ENCODE peak calls at places on chromosomes 13 and 19, in seven cellular contexts. G is Panc1, X is GM23338, D is HCT116, K is SK-N-SH, B is HepG2, N is GM12878. E is an unnamed sample.

GRCh38 chr13:71149498-71150363 is 717.3 kb downstream of the DACH1 start:
- DNase-seq in D (no peak), N (no peak), K (no peak), G (no peak), B (no peak), X (no peak), E (no peak)

GRCh38 chr13:49354719-49355118 is 89.1 kb downstream of the CAB39L start:
- DNase-seq in D (no peak), N (no peak), K (no peak), B (peak), X (no peak), G (no peak), E (no peak)

GRCh38 chr13:73259061-73259908 is 200.5 kb downstream of the KLF5 start:
- DNase-seq in G (no peak), K (no peak), D (no peak), N (no peak), X (no peak), B (no peak), E (no peak)

GRCh38 chr19:55956431-55956830 is 8.8 kb downstream of the NLRP8 start:
- DNase-seq in N (no peak), X (no peak), B (no peak), D (no peak), G (no peak), K (no peak), E (no peak)

GRCh38 chr19:2148482-2149135 is 2.8 kb downstream of the AP3D1 start:
- DNase-seq in N (no peak), G (no peak), D (no peak), X (no peak), B (no peak), K (peak), E (no peak)

GRCh38 chr13:73421310-73421912 is 362.6 kb downstream of the KLF5 start:
- DNase-seq in N (no peak), X (no peak), B (no peak), G (no peak), K (no peak), D (peak), E (no peak)

GRCh38 chr13:111659236-111659635 is 338.8 kb downstream of the TEX29 start:
- DNase-seq in K (no peak), N (no peak), D (no peak), G (no peak), X (no peak), B (no peak), E (no peak)

GRCh38 chr13:106609116-106609515 is 41.2 kb upstream of the ARGLU1 start:
- DNase-seq in X (no peak), K (no peak), B (no peak), D (no peak), N (no peak), G (no peak), E (no peak)

GRCh38 chr19:30648321-30648720 is 276.1 kb downstream of the ZNF536 start:
- DNase-seq in X (no peak), K (peak), N (no peak), G (no peak), D (no peak), B (no peak), E (no peak)

GRCh38 chr19:23313196-23313595 is 63.0 kb upstream of the ZNF724 start:
- DNase-seq in N (no peak), K (no peak), B (no peak), G (no peak), X (no peak), D (no peak), E (no peak)

GRCh38 chr13:27396252-27396846 is 28.1 kb upstream of the GTF3A start:
- DNase-seq in D (no peak), K (no peak), B (peak), G (no peak), N (no peak), X (no peak), E (no peak)

GRCh38 chr13:101785858-101786257 is 333.4 kb downstream of the ITGBL1 start:
- DNase-seq in B (peak), G (peak), D (peak), K (peak), N (no peak), X (peak), E (no peak)

GRCh38 chr13:79307866-79308298 is 98.2 kb downstream of the RBM26 start:
- DNase-seq in G (no peak), K (no peak), X (peak), B (no peak), D (no peak), N (no peak), E (no peak)

GRCh38 chr13:113947321-113948033 is 26.4 kb downstream of the C13orf46 start:
- DNase-seq in D (peak), K (no peak), X (peak), N (no peak), G (no peak), B (no peak), E (no peak)

GRCh38 chr13:105441406-105441805 is 1094.1 kb downstream of the EFNB2 start:
- DNase-seq in B (no peak), D (no peak), N (no peak), G (no peak), K (no peak), X (no peak), E (no peak)

GRCh38 chr19:48354332-48354992 is 9.3 kb downstream of the TMEM143 start:
- DNase-seq in N (no peak), G (peak), D (peak), X (no peak), K (no peak), B (peak), E (no peak)

GRCh38 chr13:113926301-113926761 is 47.5 kb downstream of the C13orf46 start:
- DNase-seq in K (no peak), D (no peak), X (no peak), B (no peak), N (no peak), G (no peak), E (no peak)

GRCh38 chr19:6760606-6761005 is 6.6 kb downstream of the SH2D3A start:
- DNase-seq in N (no peak), K (no peak), D (no peak), X (no peak), B (no peak), G (no peak), E (no peak)

GRCh38 chr19:885536-886224 is 7.3 kb downstream of the MED16 start:
- DNase-seq in K (no peak), G (no peak), X (no peak), N (no peak), B (no peak), D (no peak), E (no peak)

GRCh38 chr13:105763851-105764250 is 771.6 kb downstream of the EFNB2 start:
- DNase-seq in K (no peak), B (no peak), G (no peak), X (no peak), N (no peak), D (no peak), E (no peak)

GRCh38 chr13:87128006-87128405 is 543.2 kb upstream of the SLITRK5 start:
- DNase-seq in B (no peak), N (no peak), D (no peak), K (no peak), X (peak), G (no peak), E (no peak)

GRCh38 chr19:19098703-19099632 is 35.2 kb downstream of the SLC25A42 start:
- DNase-seq in G (no peak), D (no peak), B (peak), K (no peak), X (no peak), N (no peak), E (no peak)

DNA sequence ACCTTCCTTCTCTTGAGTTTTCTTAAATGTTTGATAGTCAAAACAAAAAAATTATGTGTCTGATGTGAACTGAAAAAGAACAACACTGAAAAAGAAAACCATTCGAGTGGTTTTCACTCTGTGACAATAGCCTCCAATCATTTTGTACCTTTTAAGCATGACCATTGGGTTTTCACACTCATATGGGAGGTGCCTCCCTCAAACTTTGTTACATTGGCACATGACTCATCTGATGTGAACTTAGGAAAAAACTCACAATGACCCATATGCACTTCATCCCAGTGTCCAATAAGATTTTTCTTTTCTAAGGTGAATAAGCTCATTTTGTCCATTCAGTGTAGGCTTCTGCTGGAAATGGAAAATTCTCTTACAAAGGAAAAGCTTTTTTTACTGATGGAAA is 66.6 kb upstream of the XPO4 start:
- DNase-seq in B (no peak), D (peak), K (no peak), N (peak), G (no peak), X (no peak), E (no peak)
- TF ChIP-seq REST in B (no peak), D (no peak), K (no peak), N (no peak), G (no peak), X (no peak), E (no peak)

GRCh38 chr19:28435551-28436261 is 777.2 kb downstream of the UQCRFS1 start:
- DNase-seq in D (no peak), B (no peak), G (no peak), N (no peak), K (no peak), X (no peak), E (no peak)

GRCh38 chr19:28437390-28438346 is 775.3 kb downstream of the UQCRFS1 start:
- DNase-seq in K (no peak), G (no peak), N (no peak), B (no peak), D (no peak), X (no peak), E (no peak)

DNA sequence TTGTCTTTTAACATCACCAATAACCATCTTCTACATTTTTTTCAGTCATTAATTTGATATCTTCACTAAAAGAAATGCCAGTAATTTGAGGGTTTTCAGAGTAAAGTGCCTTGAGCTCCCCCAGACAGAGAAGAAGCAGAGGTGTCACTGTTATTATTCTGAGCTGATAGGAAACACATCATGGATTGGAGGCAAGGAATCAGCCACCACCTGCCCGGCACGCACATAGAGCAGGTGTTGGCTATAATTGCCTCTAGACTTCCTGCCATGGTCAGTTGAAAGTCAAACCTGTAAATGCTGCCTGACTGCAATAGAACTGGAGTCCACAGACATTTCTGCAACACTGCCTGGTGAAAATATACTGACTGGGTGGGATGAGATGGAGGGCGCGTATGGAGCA is 776.6 kb downstream of the UQCRFS1 start:
- DNase-seq in B (no peak), X (no peak), G (no peak), D (no peak), N (no peak), K (no peak), E (no peak)
- TF ChIP-seq POLR2AphosphoS5 in B (no peak), X (no peak), G (no peak), D (no peak), N (no peak), K (no peak), E (no peak)

GRCh38 chr13:109211616-109212015 is 574.8 kb downstream of the IRS2 start:
- DNase-seq in X (no peak), D (peak), B (no peak), N (no peak), G (no peak), K (peak), E (no peak)
- TF ChIP-seq REST in X (no peak), D (no peak), B (no peak), N (no peak), G (no peak), K (no peak), E (no peak)

GRCh38 chr19:42452590-42452989 is 9.8 kb upstream of the CXCL17 start:
- DNase-seq in B (no peak), N (no peak), X (no peak), K (no peak), D (no peak), G (no peak), E (peak)

GRCh38 chr19:42445948-42446347 is 3.2 kb upstream of the CXCL17 start:
- DNase-seq in B (no peak), G (no peak), X (no peak), K (no peak), N (no peak), D (no peak), E (no peak)

GRCh38 chr19:42455621-42456081 is 12.9 kb upstream of the CXCL17 start:
- DNase-seq in N (no peak), K (no peak), X (no peak), G (no peak), B (no peak), D (peak), E (no peak)

GRCh38 chr19:42450314-42450934 is 7.7 kb upstream of the CXCL17 start:
- DNase-seq in X (peak), D (peak), N (peak), G (no peak), K (peak), B (peak), E (peak)
- TF ChIP-seq POLR2AphosphoS5 in X (no peak), D (no peak), N (no peak), G (no peak), K (no peak), B (no peak), E (no peak)

GRCh38 chr13:40352385-40352778 is 314.1 kb downstream of the FOXO1 start:
- DNase-seq in D (no peak), B (no peak), G (no peak), K (no peak), N (no peak), X (no peak), E (no peak)

GRCh38 chr13:40348096-40348679 is 318.3 kb downstream of the FOXO1 start:
- DNase-seq in B (peak), D (no peak), X (no peak), N (no peak), G (no peak), K (no peak), E (no peak)

GRCh38 chr13:40351537-40352384 is 314.7 kb downstream of the FOXO1 start:
- DNase-seq in B (peak), X (no peak), G (no peak), K (no peak), D (no peak), N (no peak), E (no peak)

GRCh38 chr13:40352807-40353562 is 313.5 kb downstream of the FOXO1 start:
- DNase-seq in D (no peak), B (no peak), G (no peak), K (peak), X (no peak), N (no peak), E (no peak)

DNA sequence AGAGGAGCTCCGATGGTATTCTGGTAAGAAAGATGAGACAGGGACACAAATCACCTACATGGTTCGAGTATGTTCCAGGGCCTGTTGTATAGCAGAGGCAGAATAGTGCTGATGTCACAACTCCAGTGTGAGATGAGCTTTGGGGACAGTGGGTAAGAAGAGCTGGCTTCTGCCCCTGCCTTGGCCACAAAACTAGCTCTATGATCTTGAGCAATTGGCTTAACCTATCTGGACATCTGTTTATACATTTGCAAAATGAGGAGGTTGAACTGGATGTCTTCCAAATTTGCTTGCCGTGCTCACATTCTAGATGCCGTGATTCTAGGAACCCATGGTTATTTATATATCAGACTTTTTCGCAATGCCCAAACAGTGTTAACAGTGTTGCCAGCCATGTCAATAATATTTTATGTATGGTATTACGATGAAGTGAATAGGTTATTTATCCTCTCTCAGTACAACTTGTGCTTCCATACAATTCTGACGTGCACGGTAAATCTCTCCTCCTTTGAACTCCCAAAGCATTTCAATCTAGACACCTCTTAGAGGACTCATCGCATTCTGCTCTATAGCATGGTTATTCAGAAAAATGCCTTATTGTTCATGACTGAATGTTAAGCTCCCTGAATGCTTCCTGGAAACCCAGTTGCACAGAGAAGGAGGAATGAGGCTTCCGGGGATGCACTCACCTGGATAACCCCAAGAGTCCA is 316.0 kb downstream of the FOXO1 start:
- DNase-seq in X (no peak), N (no peak), B (no peak), G (no peak), D (no peak), K (no peak), E (no peak)
- TF ChIP-seq REST in X (no peak), N (no peak), B (no peak), G (no peak), D (no peak), K (no peak), E (no peak)

GRCh38 chr19:43695985-43696729 is 19.7 kb upstream of the IRGC start:
- DNase-seq in K (no peak), N (no peak), G (no peak), D (no peak), X (no peak), B (no peak), E (peak)

GRCh38 chr19:43694553-43694952 is 21.3 kb upstream of the IRGC start:
- DNase-seq in K (no peak), N (no peak), G (no peak), X (no peak), B (no peak), D (no peak), E (no peak)

GRCh38 chr19:43699506-43700367 is 16.1 kb upstream of the IRGC start:
- DNase-seq in K (peak), D (no peak), G (no peak), N (no peak), B (no peak), X (peak), E (no peak)

GRCh38 chr19:43700368-43701015 is 15.4 kb upstream of the IRGC start:
- DNase-seq in X (no peak), N (no peak), K (no peak), B (no peak), G (no peak), D (no peak), E (peak)

GRCh38 chr19:43697295-43697694 is 18.6 kb upstream of the IRGC start:
- DNase-seq in K (no peak), D (no peak), G (no peak), B (no peak), N (no peak), X (no peak), E (no peak)
- TF ChIP-seq POLR2AphosphoS5 in K (no peak), D (no peak), G (no peak), B (no peak), N (no peak), X (no peak), E (no peak)

DNA sequence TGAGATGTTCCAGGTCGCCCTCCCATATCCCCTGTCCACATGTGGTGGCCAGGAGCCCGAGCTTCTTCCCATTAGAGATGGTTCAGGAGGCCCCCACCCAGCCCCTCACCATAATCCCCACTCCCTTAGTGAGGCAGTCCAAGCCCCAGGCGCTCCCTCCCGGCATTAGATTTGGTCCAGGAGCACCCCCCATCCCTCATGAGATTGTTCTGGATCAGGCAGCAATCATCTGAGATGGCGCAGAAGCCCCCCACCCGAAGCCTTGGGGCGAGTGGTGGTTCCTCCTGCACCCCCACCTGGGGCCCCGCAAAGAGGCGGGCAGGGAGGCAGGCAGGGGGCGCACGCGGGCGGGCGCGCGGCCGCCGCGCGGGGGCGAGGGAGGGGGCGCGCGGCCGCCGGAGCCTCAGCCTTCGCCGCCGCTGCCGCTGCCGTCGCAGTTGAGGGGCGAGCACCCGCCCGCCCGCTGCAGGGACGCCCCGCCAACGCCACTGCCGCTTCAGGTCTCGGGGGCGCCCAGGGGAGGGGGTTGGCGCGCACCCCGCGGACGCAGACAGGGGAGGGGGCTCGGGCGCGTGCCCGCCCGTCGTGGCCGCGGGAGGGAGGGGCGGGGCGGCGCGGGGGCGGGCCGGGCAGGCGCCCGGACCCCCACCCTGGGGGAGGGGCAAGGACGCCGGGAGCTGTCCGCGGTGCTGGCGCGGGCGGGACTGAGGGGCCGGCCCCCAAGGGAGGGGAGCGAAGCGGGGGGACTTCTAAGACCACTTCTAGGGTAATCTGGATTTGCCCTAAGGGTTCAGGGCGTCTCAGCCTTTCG is 46.4 kb upstream of the SHKBP1 start:
- DNase-seq in X (peak), K (peak), D (no peak), B (no peak), N (no peak), G (no peak), E (no peak)
- TF ChIP-seq REST in X (peak), K (peak), D (no peak), B (peak), N (peak), G (peak), E (peak)

GRCh38 chr19:18044825-18045304 is 36.9 kb downstream of the ARRDC2 start:
- DNase-seq in G (no peak), D (no peak), N (peak), K (no peak), B (no peak), X (peak), E (peak)
- TF ChIP-seq POLR2AphosphoS5 in G (no peak), D (no peak), N (no peak), K (no peak), B (no peak), X (no peak), E (peak)

GRCh38 chr19:10965398-10965797 is 4.6 kb downstream of the SMARCA4 start:
- DNase-seq in K (no peak), X (no peak), D (no peak), B (no peak), N (no peak), G (no peak), E (no peak)
- TF ChIP-seq REST in K (no peak), X (no peak), D (no peak), B (no peak), N (no peak), G (no peak), E (no peak)

E was measured in HL-60.